ENCODE peak calls at places on chromosomes 3 and 15, in four cellular contexts. R is K562, I is GM12878, S is HepG2. M is an unnamed sample.

GRCh38 chr15:74725845-74726773 is 781 bp upstream of the CYP1A1 start:
- DNase-seq in I (no peak), S (peak; percentile 46), R (peak; percentile 56), M (peak; percentile 79)

GRCh38 chr3:115922681-115923347 is 299.5 kb downstream of the GAP43 start:
- DNase-seq in R (no peak), I (no peak), S (peak; percentile 10), M (no peak)

GRCh38 chr15:23447107-23447500 is at the start of gene GOLGA6L2:
- DNase-seq in S (no peak), I (no peak), R (peak; percentile 74), M (no peak)

GRCh38 chr3:111012388-111013248 is 59.0 kb upstream of the NECTIN3 start:
- DNase-seq in I (no peak), R (no peak), S (peak; percentile 53), M (peak; percentile 39)

GRCh38 chr15:71282086-71282485 is 166.8 kb downstream of the THSD4 start:
- DNase-seq in I (no peak), S (no peak), R (no peak), M (no peak)

GRCh38 chr3:195124378-195124985 is 146.5 kb downstream of the XXYLT1 start:
- DNase-seq in S (no peak), R (no peak), I (no peak), M (peak; percentile 75)

GRCh38 chr15:70762469-70763119 is 764 bp downstream of the UACA start:
- DNase-seq in R (no peak), S (no peak), I (no peak), M (peak; percentile 71)

GRCh38 chr3:188513662-188514328 is 359.8 kb downstream of the LPP start:
- DNase-seq in I (no peak), S (no peak), R (no peak), M (no peak)

GRCh38 chr3:21158801-21159564 is 592.0 kb downstream of the ZNF385D start:
- DNase-seq in R (no peak), S (no peak), I (no peak), M (no peak)

GRCh38 chr15:79296583-79296982 is 14.1 kb downstream of the ANKRD34C start:
- DNase-seq in S (no peak), I (no peak), R (no peak), M (no peak)

GRCh38 chr15:53836618-53837017 is 77.2 kb upstream of the WDR72 start:
- DNase-seq in S (peak; percentile 22), R (no peak), I (no peak), M (no peak)

GRCh38 chr3:136544532-136544931 is 207.6 kb downstream of the STAG1 start:
- DNase-seq in I (no peak), R (no peak), S (no peak), M (no peak)

GRCh38 chr3:175743733-175744400 is 884.7 kb downstream of the NAALADL2 start:
- DNase-seq in S (no peak), I (no peak), R (no peak), M (no peak)

GRCh38 chr3:146139586-146140110 is 21.3 kb downstream of the PLOD2 start:
- DNase-seq in R (no peak), I (no peak), S (no peak), M (no peak)

GRCh38 chr3:146148468-146148931 is 12.5 kb downstream of the PLOD2 start:
- DNase-seq in I (no peak), R (no peak), S (no peak), M (no peak)

GRCh38 chr3:146145642-146146041 is 15.3 kb downstream of the PLOD2 start:
- DNase-seq in I (no peak), S (no peak), R (no peak), M (no peak)

GRCh38 chr3:146138904-146139303 is 22.1 kb downstream of the PLOD2 start:
- DNase-seq in S (no peak), I (no peak), R (no peak), M (no peak)

GRCh38 chr3:146142757-146143156 is 18.2 kb downstream of the PLOD2 start:
- DNase-seq in S (no peak), R (no peak), I (no peak), M (no peak)
- TF ChIP-seq RAD21 in S (no peak), R (no peak), I (no peak), M (no peak)

GRCh38 chr3:186260726-186261125 is 101.3 kb downstream of the DGKG start:
- DNase-seq in R (no peak), S (no peak), I (no peak), M (peak; percentile 52)

GRCh38 chr3:186257866-186258265 is 104.2 kb downstream of the DGKG start:
- DNase-seq in I (no peak), R (no peak), S (no peak), M (no peak)

GRCh38 chr3:186261638-186262037 is 100.4 kb downstream of the DGKG start:
- DNase-seq in R (peak; percentile 29), S (no peak), I (no peak), M (no peak)

GRCh38 chr3:186258968-186259367 is 103.1 kb downstream of the DGKG start:
- DNase-seq in S (no peak), R (no peak), I (no peak), M (peak; percentile 68)

GRCh38 chr3:186259612-186260383 is 102.2 kb downstream of the DGKG start:
- DNase-seq in I (no peak), R (peak; percentile 78), S (peak; percentile 57), M (peak; percentile 90)
- TF ChIP-seq FOXM1 in I (peak; percentile 5), R (no peak), S (no peak), M (no peak)

GRCh38 chr3:153372326-153372725 is 210.3 kb downstream of the RAP2B start:
- DNase-seq in R (no peak), I (no peak), S (no peak), M (no peak)

GRCh38 chr3:153369561-153370374 is 207.7 kb downstream of the RAP2B start:
- DNase-seq in I (no peak), R (no peak), S (no peak), M (no peak)

GRCh38 chr3:153379516-153379915 is 217.5 kb downstream of the RAP2B start:
- DNase-seq in R (no peak), I (no peak), S (no peak), M (no peak)

GRCh38 chr3:153370680-153371079 is 208.7 kb downstream of the RAP2B start:
- DNase-seq in S (no peak), I (no peak), R (no peak), M (no peak)

GRCh38 chr3:153373571-153373970 is 211.5 kb downstream of the RAP2B start:
- DNase-seq in R (no peak), I (peak; percentile 8), S (no peak), M (no peak)
- TF ChIP-seq RAD21 in R (no peak), I (no peak), S (no peak), M (no peak)

DNA sequence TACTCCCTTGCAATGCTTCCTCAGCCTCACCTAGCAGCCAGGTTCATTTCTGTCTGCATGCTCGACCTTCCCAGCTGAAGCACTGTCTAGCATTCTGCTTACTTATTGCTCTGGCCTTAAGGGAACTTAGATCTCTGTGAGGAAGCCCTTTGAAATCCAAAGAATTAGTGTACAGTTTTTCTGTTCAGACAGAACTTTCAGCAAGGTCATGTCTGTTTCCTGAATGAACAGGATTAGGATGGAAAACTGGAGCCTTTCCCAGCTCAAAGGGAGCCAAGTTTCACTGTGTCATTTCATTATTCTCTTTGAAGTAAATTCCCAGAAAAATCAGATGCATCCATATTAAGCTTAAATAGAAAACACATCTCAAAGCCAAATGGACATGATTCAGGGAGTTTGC is 457.3 kb upstream of the KCNMB2 start:
- DNase-seq in S (no peak), I (no peak), R (no peak), M (no peak)
- TF ChIP-seq FOXM1 in S (no peak), I (no peak), R (no peak), M (no peak)

GRCh38 chr3:150412599-150413069 is 4.5 kb downstream of the TSC22D2 start:
- DNase-seq in I (no peak), R (no peak), S (peak; percentile 63), M (no peak)

GRCh38 chr3:150414989-150415388 is 6.9 kb downstream of the TSC22D2 start:
- DNase-seq in S (no peak), I (no peak), R (no peak), M (no peak)

GRCh38 chr3:150411971-150412370 is 3.9 kb downstream of the TSC22D2 start:
- DNase-seq in I (no peak), S (no peak), R (no peak), M (no peak)

GRCh38 chr3:150411106-150411460 is 3.0 kb downstream of the TSC22D2 start:
- DNase-seq in S (no peak), I (no peak), R (no peak), M (no peak)

DNA sequence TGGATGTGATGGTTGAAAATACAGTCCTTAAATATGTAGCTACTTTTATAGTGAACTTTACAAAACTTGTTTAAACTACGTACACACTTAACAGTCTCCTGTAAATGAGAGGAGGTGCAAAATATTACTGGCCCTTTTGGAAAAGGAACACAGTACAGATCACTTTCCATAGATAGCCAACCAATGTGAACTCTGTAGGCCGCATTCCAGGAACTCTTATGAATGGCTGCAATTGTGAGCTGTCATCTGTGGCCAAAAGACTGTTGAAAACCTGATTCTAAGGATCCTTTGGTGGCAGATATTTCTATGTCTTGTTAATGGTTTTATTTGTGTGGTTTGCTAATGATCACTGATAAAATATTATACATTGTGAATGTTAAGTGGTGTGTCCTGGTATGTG is 6.2 kb downstream of the TSC22D2 start:
- DNase-seq in I (no peak), S (peak; percentile 76), R (no peak), M (no peak)
- TF ChIP-seq RAD21 in I (no peak), S (no peak), R (no peak), M (no peak)